ENCODE peak calls at places on chromosomes 7 and 10, in five cellular contexts. P is activated T-helper 1 cell treated with Interleukin-2 at 50 U/mL for 16 hours, A is COLO829, V is HEK293T, L is H7. G is an unnamed sample.
A peak's percentile ranks its signal among the peaks of the same experiment; 100 is the strongest.

GRCh38 chr7:132307465-132307864 is 268.8 kb downstream of the PLXNA4 start:
- DNase-seq in P (no peak), A (no peak), V (no peak), L (peak; percentile 64), G (no peak)

GRCh38 chr10:96765406-96766240 is 45.3 kb upstream of the PIK3AP1 start:
- DNase-seq in P (peak; percentile 53), A (peak; percentile 25), V (peak; percentile 59), L (peak; percentile 48), G (no peak)

GRCh38 chr10:76643465-76643864 is 994.1 kb downstream of the KCNMA1 start:
- DNase-seq in P (no peak), A (no peak), V (no peak), L (no peak), G (no peak)

GRCh38 chr7:100022621-100023020 is 7.2 kb downstream of the ZKSCAN1 start:
- DNase-seq in P (no peak), A (no peak), V (no peak), L (no peak), G (no peak)

GRCh38 chr7:133742709-133743538 is 384.2 kb upstream of the LRGUK start:
- DNase-seq in P (no peak), A (peak; percentile 56), V (peak; percentile 17), L (no peak), G (no peak)

GRCh38 chr10:127982601-127983000 is 75.7 kb downstream of the PTPRE start:
- DNase-seq in P (no peak), A (no peak), V (no peak), L (no peak), G (no peak)

GRCh38 chr10:100006241-100006886 is 3.4 kb downstream of the DNMBP start:
- DNase-seq in P (no peak), A (peak; percentile 62), V (no peak), L (no peak), G (no peak)

GRCh38 chr7:12831024-12831423 is 143.6 kb downstream of the ARL4A start:
- DNase-seq in P (no peak), A (no peak), V (no peak), L (no peak), G (no peak)

GRCh38 chr7:21767300-21767900 is 178.3 kb downstream of the CDCA7L start:
- DNase-seq in P (no peak), A (peak; percentile 61), V (peak; percentile 78), L (peak; percentile 19), G (no peak)

GRCh38 chr10:72263613-72264241 is 10.0 kb upstream of the DDIT4 start:
- DNase-seq in P (no peak), A (no peak), V (no peak), L (no peak), G (no peak)

GRCh38 chr10:42367532-42368230 is 270.7 kb downstream of the ZNF33B start:
- DNase-seq in P (no peak), A (no peak), V (peak; percentile 8), L (no peak), G (no peak)

GRCh38 chr7:20786779-20787651 is at the start of gene SP8:
- DNase-seq in P (no peak), A (peak; percentile 36), V (peak; percentile 77), L (peak; percentile 95), G (peak; percentile 76)

GRCh38 chr7:122038904-122039303 is 105.1 kb downstream of the AASS start:
- DNase-seq in P (no peak), A (peak; percentile 6), V (no peak), L (no peak), G (no peak)

GRCh38 chr7:5420108-5420840 is 3.4 kb downstream of the TNRC18 start:
- DNase-seq in P (no peak), A (no peak), V (no peak), L (peak; percentile 79), G (no peak)

GRCh38 chr10:64368298-64368697 is 847.1 kb downstream of the REEP3 start:
- DNase-seq in P (no peak), A (no peak), V (no peak), L (no peak), G (no peak)

GRCh38 chr7:134175724-134176350 is 48.7 kb downstream of the LRGUK start:
- DNase-seq in P (no peak), A (no peak), V (no peak), L (no peak), G (no peak)

GRCh38 chr7:122310119-122311021 is 5.8 kb upstream of the FEZF1 start:
- DNase-seq in P (no peak), A (no peak), V (no peak), L (peak; percentile 90), G (no peak)

GRCh38 chr7:107494910-107495309 is 25.1 kb downstream of the GPR22 start:
- DNase-seq in P (no peak), A (no peak), V (no peak), L (no peak), G (no peak)

GRCh38 chr7:74294191-74294998 is 5.2 kb downstream of the CLIP2 start:
- DNase-seq in P (no peak), A (no peak), V (no peak), L (peak; percentile 56), G (no peak)

GRCh38 chr7:19020711-19021110 is 96.7 kb downstream of the TWIST1 start:
- DNase-seq in P (no peak), A (no peak), V (no peak), L (no peak), G (no peak)

GRCh38 chr10:89216056-89216455 is 8.9 kb upstream of the CH25H start:
- DNase-seq in P (no peak), A (no peak), V (no peak), L (no peak), G (no peak)

GRCh38 chr7:92790987-92791386 is 45.4 kb downstream of the CDK6 start:
- DNase-seq in P (no peak), A (no peak), V (no peak), L (no peak), G (no peak)